ENCODE peak calls at places on chromosomes 3 and 15, in four cellular contexts. E is mesendoderm, J is HCT116, B is astrocyte. I is an unnamed sample. For H3K79me2, the result is how much of the 10 kb centered on the place peaks cover.

GRCh38 chr3:131804565-131805133 is 230.2 kb downstream of the CPNE4 start:
- DNase-seq in E (no peak), J (no peak), B (no peak), I (no peak)

GRCh38 chr3:94114667-94115066 is 51.8 kb downstream of the NSUN3 start:
- DNase-seq in E (no peak), J (no peak), B (no peak), I (no peak)

GRCh38 chr15:69555080-69555479 is 102.5 kb downstream of the RPLP1 start:
- DNase-seq in E (no peak), J (no peak), B (no peak), I (no peak)

GRCh38 chr15:90762109-90762508 is 45.0 kb downstream of the BLM start:
- DNase-seq in E (peak), J (no peak), B (no peak), I (no peak)

GRCh38 chr15:100204211-100204610 is 137.6 kb downstream of the ADAMTS17 start:
- DNase-seq in E (no peak), J (no peak), B (no peak), I (no peak)

GRCh38 chr3:170079466-170080165 is 41.8 kb downstream of the GPR160 start:
- DNase-seq in E (no peak), J (no peak), B (no peak), I (no peak)

GRCh38 chr3:186653079-186653710 is 12.6 kb upstream of the HRG start:
- DNase-seq in E (no peak), J (no peak), B (no peak), I (no peak)

GRCh38 chr15:101126618-101127502 is 125.0 kb downstream of the CHSY1 start:
- DNase-seq in E (peak), J (no peak), B (peak), I (peak)

GRCh38 chr3:165854696-165855095 is 17.5 kb upstream of the BCHE start:
- DNase-seq in E (peak), J (no peak), B (peak), I (peak)

GRCh38 chr3:112746675-112747276 is 99.9 kb downstream of the CD200R1L start:
- DNase-seq in E (no peak), J (no peak), B (peak), I (no peak)

GRCh38 chr3:194450341-194450740 is 36.5 kb downstream of the ATP13A3 start:
- DNase-seq in E (no peak), J (no peak), B (no peak), I (peak)
- H3K79me2 ChIP-seq in E (under half), J (under half), B (under half), I (under half)

GRCh38 chr15:58064119-58065010 is 1.1 kb downstream of the ALDH1A2 start:
- DNase-seq in E (no peak), J (no peak), B (no peak), I (peak)
- H3K9ac ChIP-seq in E (no peak), J (no peak), B (no peak), I (no peak)

GRCh38 chr3:32569540-32570425 is 875 bp downstream of the DYNC1LI1 start:
- DNase-seq in E (peak), J (no peak), B (no peak), I (peak)
- H3K79me2 ChIP-seq in E (under half), J (half or more), B (half or more), I (under half)

DNA sequence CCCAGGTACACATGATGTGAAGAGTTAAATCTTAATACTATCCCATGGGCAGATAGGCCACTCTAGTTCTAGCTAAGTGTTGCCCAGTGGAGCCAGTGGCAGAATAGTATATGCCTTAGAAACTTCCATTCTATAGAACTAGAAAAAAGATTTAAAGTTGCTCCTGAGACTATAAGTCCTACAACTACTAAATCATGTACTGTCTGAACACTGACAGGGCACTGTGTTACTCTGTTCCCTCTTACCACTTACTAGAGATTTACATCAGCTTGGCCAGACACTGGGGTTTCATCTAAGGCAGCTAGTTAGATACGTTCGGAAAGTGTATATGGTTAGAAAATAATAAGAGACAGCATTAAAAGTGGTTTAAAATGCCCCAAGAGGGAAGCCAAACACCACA is 97.1 kb downstream of the FBN1 start:
- DNase-seq in E (no peak), J (no peak), B (no peak), I (no peak)
- H3K9ac ChIP-seq in E (no peak), J (no peak), B (peak), I (peak)

GRCh38 chr3:45612918-45613602 is 18.5 kb downstream of the LIMD1 start:
- DNase-seq in E (no peak), J (no peak), B (peak), I (peak)

GRCh38 chr3:45612138-45612537 is 17.6 kb downstream of the LIMD1 start:
- DNase-seq in E (no peak), J (no peak), B (no peak), I (no peak)

GRCh38 chr3:45610129-45610528 is 15.6 kb downstream of the LIMD1 start:
- DNase-seq in E (no peak), J (no peak), B (no peak), I (no peak)

GRCh38 chr3:45613781-45614180 is 19.2 kb downstream of the LIMD1 start:
- DNase-seq in E (no peak), J (no peak), B (no peak), I (no peak)

DNA sequence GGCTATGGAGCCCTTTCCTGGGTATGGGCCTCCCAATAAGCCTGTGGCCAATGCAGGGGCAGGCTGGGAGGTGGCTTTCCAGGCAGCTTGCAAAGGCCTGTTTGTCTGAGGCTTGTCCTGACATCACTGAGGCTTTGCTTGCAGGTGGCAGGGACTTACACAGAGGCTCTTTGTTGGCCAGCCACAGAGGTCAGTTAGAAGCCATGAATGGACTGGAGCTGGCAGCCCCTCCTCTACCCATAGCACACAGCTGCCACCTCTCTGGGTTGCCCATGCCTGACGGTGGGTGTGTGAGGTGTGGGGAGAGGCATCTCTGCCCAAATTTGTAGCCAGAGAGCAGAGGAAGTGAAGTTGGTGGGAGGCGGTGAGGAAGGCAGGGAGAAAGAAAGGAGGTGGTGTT is 17.1 kb downstream of the LIMD1 start:
- DNase-seq in E (no peak), J (no peak), B (no peak), I (peak)
- H3K79me2 ChIP-seq in E (under half), J (half or more), B (half or more), I (half or more)

I was measured in fibroblast of lung.